ENCODE peak calls at places on chromosomes 6 and 20, in ten cellular contexts. T, Q, Y, V, I, E, N, P, H and K are unnamed samples.

GRCh38 chr6:160275511-160276003 is 16.9 kb upstream of the SLC22A2 start:
- DNase-seq in T (no peak), Q (no peak), Y (no peak), V (no peak), I (no peak), E (peak; percentile 70), N (no peak), P (no peak), H (no peak), K (no peak)

GRCh38 chr20:61024390-61024789 is 227.7 kb upstream of the CDH4 start:
- DNase-seq in T (no peak), Q (no peak), Y (no peak), V (no peak), I (no peak), E (no peak), N (no peak), P (no peak), H (no peak), K (no peak)

GRCh38 chr6:129117355-129117754 is 234.4 kb downstream of the LAMA2 start:
- DNase-seq in T (no peak), Q (no peak), Y (no peak), V (no peak), I (no peak), E (no peak), N (no peak), P (no peak), H (no peak), K (no peak)

GRCh38 chr20:43949741-43950618 is 35.3 kb downstream of the TOX2 start:
- DNase-seq in T (no peak), Q (peak; percentile 52), Y (no peak), V (peak; percentile 38), I (peak; percentile 71), E (no peak), N (no peak), P (no peak), H (peak; percentile 37), K (no peak)

GRCh38 chr6:56677559-56677958 is 34.9 kb upstream of the DST start:
- DNase-seq in T (no peak), Q (no peak), Y (peak; percentile 52), V (no peak), I (no peak), E (no peak), N (no peak), P (no peak), H (no peak), K (no peak)

GRCh38 chr20:12825180-12825579 is 183.6 kb upstream of the SPTLC3 start:
- DNase-seq in T (no peak), Q (no peak), Y (no peak), V (no peak), I (no peak), E (no peak), N (no peak), P (no peak), H (no peak), K (no peak)

GRCh38 chr6:53005667-53006250 is 10.7 kb upstream of the GSTA4 start:
- DNase-seq in T (no peak), Q (no peak), Y (no peak), V (no peak), I (no peak), E (no peak), N (no peak), P (no peak), H (no peak), K (no peak)

GRCh38 chr6:123333000-123333756 is 303.6 kb downstream of the TRDN start:
- DNase-seq in T (no peak), Q (no peak), Y (no peak), V (no peak), I (no peak), E (no peak), N (no peak), P (no peak), H (no peak), K (no peak)

GRCh38 chr6:28218312-28219248 is 6.5 kb upstream of the ZSCAN9 start:
- DNase-seq in T (peak; percentile 87), Q (peak; percentile 72), Y (peak; percentile 47), V (peak; percentile 85), I (peak; percentile 9), E (peak; percentile 94), N (peak; percentile 62), P (peak; percentile 56), H (peak; percentile 62), K (peak; percentile 55)

GRCh38 chr20:22449115-22449973 is 135.0 kb downstream of the FOXA2 start:
- DNase-seq in T (no peak), Q (no peak), Y (no peak), V (no peak), I (no peak), E (no peak), N (no peak), P (no peak), H (no peak), K (no peak)

GRCh38 chr6:157313531-157314467 is 9.5 kb downstream of the TMEM242 start:
- DNase-seq in T (no peak), Q (no peak), Y (no peak), V (no peak), I (no peak), E (peak; percentile 77), N (no peak), P (no peak), H (no peak), K (no peak)

GRCh38 chr6:106100755-106101154 is 14.6 kb downstream of the PRDM1 start:
- DNase-seq in T (no peak), Q (no peak), Y (no peak), V (no peak), I (no peak), E (peak; percentile 60), N (no peak), P (no peak), H (no peak), K (no peak)

GRCh38 chr20:57198359-57199072 is 67.9 kb downstream of the BMP7 start:
- DNase-seq in T (no peak), Q (no peak), Y (peak; percentile 25), V (no peak), I (no peak), E (no peak), N (no peak), P (no peak), H (no peak), K (no peak)

GRCh38 chr20:33232486-33233072 is 3.2 kb upstream of the BPIFA1 start:
- DNase-seq in T (no peak), Q (no peak), Y (no peak), V (no peak), I (no peak), E (no peak), N (no peak), P (no peak), H (no peak), K (no peak)

GRCh38 chr6:153960741-153961140 is 78.3 kb upstream of the OPRM1 start:
- DNase-seq in T (no peak), Q (no peak), Y (no peak), V (no peak), I (no peak), E (no peak), N (no peak), P (no peak), H (no peak), K (no peak)

GRCh38 chr20:47818466-47818865 is 33.2 kb upstream of the SULF2 start:
- DNase-seq in T (peak; percentile 38), Q (no peak), Y (no peak), V (no peak), I (no peak), E (no peak), N (no peak), P (no peak), H (no peak), K (no peak)
- H3K4me1 ChIP-seq in T (no peaks in the 10 kb centered on the region), Q (no peaks in the 10 kb centered on the region), Y (peaks cover 3% of the 10 kb centered on the region), V (no peaks in the 10 kb centered on the region), I (no peaks in the 10 kb centered on the region), E (no peaks in the 10 kb centered on the region), N (no peaks in the 10 kb centered on the region), P (peaks cover 2% of the 10 kb centered on the region), H (no peaks in the 10 kb centered on the region), K (no peaks in the 10 kb centered on the region)

GRCh38 chr20:29878777-29879442 is 1378.6 kb upstream of the DEFB115 start:
- DNase-seq in T (peak; percentile 67), Q (peak; percentile 26), Y (no peak), V (no peak), I (no peak), E (peak; percentile 94), N (no peak), P (no peak), H (no peak), K (no peak)
- H3K9me3 ChIP-seq in T (peaks cover 21% of the 10 kb centered on the region), Q (peaks cover 61% of the 10 kb centered on the region), Y (peaks cover 26% of the 10 kb centered on the region), V (peaks cover 29% of the 10 kb centered on the region), I (peaks cover 5% of the 10 kb centered on the region), E (no peaks in the 10 kb centered on the region), N (no peaks in the 10 kb centered on the region), P (peaks cover 2% of the 10 kb centered on the region), H (peaks cover 61% of the 10 kb centered on the region), K (no peaks in the 10 kb centered on the region)

GRCh38 chr20:14581731-14582130 is 244.3 kb upstream of the FLRT3 start:
- DNase-seq in T (no peak), Q (no peak), Y (no peak), V (no peak), I (no peak), E (no peak), N (no peak), P (no peak), H (no peak), K (no peak)

GRCh38 chr20:14576478-14576877 is 239.1 kb upstream of the FLRT3 start:
- DNase-seq in T (no peak), Q (no peak), Y (no peak), V (no peak), I (no peak), E (no peak), N (no peak), P (no peak), H (no peak), K (no peak)

GRCh38 chr20:14583413-14583812 is 246.0 kb upstream of the FLRT3 start:
- DNase-seq in T (no peak), Q (no peak), Y (no peak), V (no peak), I (no peak), E (no peak), N (no peak), P (no peak), H (no peak), K (no peak)

GRCh38 chr20:14582855-14583254 is 245.4 kb upstream of the FLRT3 start:
- DNase-seq in T (no peak), Q (no peak), Y (no peak), V (no peak), I (no peak), E (no peak), N (no peak), P (no peak), H (no peak), K (no peak)

GRCh38 chr20:14580426-14581074 is 243.1 kb upstream of the FLRT3 start:
- DNase-seq in T (no peak), Q (no peak), Y (no peak), V (no peak), I (no peak), E (no peak), N (no peak), P (no peak), H (no peak), K (no peak)
- H3K27ac ChIP-seq in T (no peak overlapping the region), Q (no peak overlapping the region), Y (no peak overlapping the region), V (no peak overlapping the region), I (no peak overlapping the region), E (no peak overlapping the region), N (no peak overlapping the region), P (no peak overlapping the region), H (no peak overlapping the region), K (no peak overlapping the region)

DNA sequence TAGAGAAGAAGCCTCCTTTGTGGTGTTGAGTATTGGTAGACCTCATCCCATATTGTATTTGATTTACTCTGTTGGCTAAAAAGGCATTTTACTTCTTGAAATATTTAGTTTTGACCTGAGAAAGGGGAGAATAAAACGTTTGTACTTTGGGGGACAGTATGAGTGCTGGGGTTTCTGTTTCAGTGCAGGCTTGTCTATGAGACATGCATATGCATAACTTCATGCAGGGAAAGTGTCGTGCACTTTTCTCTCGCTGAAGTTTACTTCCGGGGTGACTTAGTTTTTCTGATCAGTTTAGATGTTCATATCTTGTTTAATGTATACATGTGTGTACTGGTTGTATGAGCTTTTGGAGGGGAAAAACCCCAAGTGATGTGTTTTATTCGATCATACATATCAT is 59.5 kb downstream of the UTRN start:
- DNase-seq in T (no peak), Q (no peak), Y (no peak), V (no peak), I (peak; percentile 48), E (peak; percentile 26), N (no peak), P (no peak), H (no peak), K (no peak)
- H3K4me1 ChIP-seq in T (peaks cover 6% of the 10 kb centered on the region), Q (peaks cover 99% of the 10 kb centered on the region), Y (peaks cover 19% of the 10 kb centered on the region), V (peaks cover 99% of the 10 kb centered on the region), I (peaks cover 64% of the 10 kb centered on the region), E (peaks cover 56% of the 10 kb centered on the region), N (peaks cover 51% of the 10 kb centered on the region), P (peaks cover 2% of the 10 kb centered on the region), H (peaks cover 94% of the 10 kb centered on the region), K (peaks cover 4% of the 10 kb centered on the region)